ENCODE peak calls at places on chromosome 5, in eight cellular contexts. X, P, Z, G, A, U, D and O are unnamed samples. For H3K4me1, the result is how much of the 10 kb centered on the place peaks cover.

GRCh38 chr5:7546555-7546954 is 150.6 kb downstream of the ADCY2 start:
- DNase-seq in X (no peak), P (no peak), Z (no peak), G (no peak), A (no peak), U (no peak), D (no peak), O (no peak)

GRCh38 chr5:11584008-11584407 is 320.2 kb downstream of the CTNND2 start:
- DNase-seq in X (no peak), P (no peak), Z (no peak), G (no peak), A (no peak), U (no peak), D (no peak), O (no peak)

GRCh38 chr5:38330207-38330606 is 71.8 kb downstream of the EGFLAM start:
- DNase-seq in X (no peak), P (no peak), Z (no peak), G (no peak), A (no peak), U (no peak), D (no peak), O (peak)

GRCh38 chr5:134247825-134248224 is 22.0 kb upstream of the PPP2CA start:
- DNase-seq in X (no peak), P (peak), Z (no peak), G (no peak), A (no peak), U (no peak), D (no peak), O (no peak)

GRCh38 chr5:136047858-136048257 is 19.1 kb downstream of the TGFBI start:
- DNase-seq in X (peak), P (no peak), Z (peak), G (no peak), A (no peak), U (no peak), D (no peak), O (no peak)

GRCh38 chr5:36079200-36079761 is 12.6 kb upstream of the UGT3A2 start:
- DNase-seq in X (no peak), P (peak), Z (no peak), G (no peak), A (peak), U (no peak), D (peak), O (peak)

GRCh38 chr5:68418230-68418629 is 202.7 kb downstream of the PIK3R1 start:
- DNase-seq in X (peak), P (peak), Z (no peak), G (no peak), A (no peak), U (no peak), D (no peak), O (no peak)

GRCh38 chr5:132486318-132487094 is 4.1 kb downstream of the IRF1 start:
- DNase-seq in X (peak), P (no peak), Z (no peak), G (no peak), A (no peak), U (peak), D (no peak), O (no peak)

GRCh38 chr5:39580702-39581498 is 156.1 kb upstream of the DAB2 start:
- DNase-seq in X (no peak), P (peak), Z (no peak), G (no peak), A (no peak), U (no peak), D (no peak), O (no peak)

GRCh38 chr5:82295144-82295543 is 17.0 kb upstream of the RPS23 start:
- DNase-seq in X (no peak), P (peak), Z (no peak), G (no peak), A (no peak), U (no peak), D (no peak), O (no peak)

DNA sequence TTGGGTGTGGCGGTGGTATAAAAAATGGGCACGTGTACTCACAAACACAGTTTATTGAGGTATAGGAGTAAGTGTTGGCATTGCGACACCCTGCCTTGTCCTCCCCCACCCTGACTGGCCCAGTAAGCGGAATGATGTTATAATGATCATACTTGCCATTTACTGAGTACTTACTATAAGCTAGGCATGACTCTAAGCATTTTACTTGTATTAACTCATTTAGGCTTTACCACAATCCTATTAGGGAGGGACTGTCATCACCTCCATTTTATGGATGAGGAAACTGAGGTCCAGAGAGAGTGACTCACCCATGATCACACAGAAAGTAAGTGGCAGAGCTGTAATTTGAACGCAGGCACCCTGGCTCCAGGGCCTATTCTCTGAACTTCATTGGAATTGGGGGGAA is 2.3 kb downstream of the SMIM3 start:
- DNase-seq in X (no peak), P (peak), Z (no peak), G (no peak), A (no peak), U (no peak), D (no peak), O (no peak)
- H3K4me1 ChIP-seq in X (half or more), P (under half), Z (under half), G (half or more), A (under half), U (half or more), D (half or more), O (under half)

GRCh38 chr5:14687023-14687665 is 22.6 kb downstream of the OTULIN start:
- DNase-seq in X (no peak), P (no peak), Z (peak), G (no peak), A (no peak), U (no peak), D (no peak), O (no peak)
- TF ChIP-seq CTCF in X (no peak), P (no peak), Z (no peak), G (peak), A (no peak), U (no peak), D (no peak), O (no peak)

DNA sequence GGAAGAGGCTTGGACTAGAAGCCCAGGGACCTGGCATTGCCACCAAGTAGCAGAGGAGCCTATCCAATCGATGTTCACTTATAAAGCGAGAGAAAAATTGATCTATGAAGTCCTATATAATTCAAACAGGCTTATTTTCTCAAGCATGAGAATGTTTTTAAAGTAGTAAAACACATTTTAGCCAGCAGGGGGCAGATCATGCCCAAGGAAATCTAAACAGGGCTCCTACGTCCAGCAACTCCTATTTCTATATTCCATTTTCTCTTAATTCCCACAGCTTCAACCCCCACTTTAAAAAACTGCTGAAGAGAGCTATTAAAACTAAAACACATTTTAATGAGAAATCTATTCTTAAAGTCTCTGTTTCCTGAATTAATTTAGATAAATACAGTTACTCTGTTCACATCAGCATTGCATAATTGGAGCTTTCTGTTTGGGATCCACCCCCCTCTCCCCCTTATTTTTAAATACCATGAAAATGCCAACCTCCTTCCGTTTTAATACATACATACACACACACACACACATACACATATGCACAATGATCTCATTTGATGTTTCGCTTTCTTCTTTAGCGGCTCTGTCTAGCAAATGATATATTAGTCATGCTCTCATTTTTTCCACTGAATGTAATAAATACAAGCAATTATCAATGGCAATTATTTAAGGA is 144.9 kb downstream of the MYO10 start:
- DNase-seq in X (no peak), P (peak), Z (no peak), G (no peak), A (peak), U (no peak), D (peak), O (peak)
- H3K4me3 ChIP-seq in X (no peak), P (no peak), Z (no peak), G (no peak), A (no peak), U (no peak), D (no peak), O (no peak)

GRCh38 chr5:149221326-149221725 is 50.3 kb upstream of the AFAP1L1 start:
- DNase-seq in X (no peak), P (peak), Z (no peak), G (no peak), A (no peak), U (no peak), D (no peak), O (no peak)
- H3K4me1 ChIP-seq in X (under half), P (under half), Z (under half), G (under half), A (under half), U (under half), D (under half), O (under half)

GRCh38 chr5:173320259-173320658 is 8.0 kb downstream of the STC2 start:
- DNase-seq in X (peak), P (no peak), Z (peak), G (no peak), A (no peak), U (no peak), D (no peak), O (no peak)
- TF ChIP-seq CTCF in X (peak), P (peak), Z (no peak), G (no peak), A (no peak), U (no peak), D (no peak), O (no peak)